ENCODE peak calls at places on chromosomes 1 and 21, in six cellular contexts. H, X, Z, C, L and I are unnamed samples.

GRCh38 chr1:37035828-37036666 is 1.7 kb upstream of the GRIK3 start:
- DNase-seq in H (no peak), X (peak; percentile 47), Z (peak; percentile 75), C (no peak), L (no peak), I (no peak)

GRCh38 chr1:40096646-40096976 is 441 bp downstream of the PPT1 start:
- DNase-seq in H (no peak), X (no peak), Z (no peak), C (peak; percentile 13), L (no peak), I (no peak)

GRCh38 chr21:28336299-28336698 is 656.4 kb downstream of the LTN1 start:
- DNase-seq in H (no peak), X (no peak), Z (no peak), C (no peak), L (peak; percentile 16), I (peak; percentile 36)

GRCh38 chr1:83998599-83999315 is at the start of gene TTLL7:
- DNase-seq in H (no peak), X (peak; percentile 79), Z (peak; percentile 92), C (no peak), L (peak; percentile 10), I (peak; percentile 66)

GRCh38 chr1:152397474-152397873 is 16.6 kb downstream of the CRNN start:
- DNase-seq in H (peak; percentile 32), X (no peak), Z (no peak), C (no peak), L (peak; percentile 4), I (no peak)

GRCh38 chr1:212853658-212854057 is 4.4 kb upstream of the FLVCR1 start:
- DNase-seq in H (no peak), X (no peak), Z (no peak), C (no peak), L (no peak), I (no peak)

GRCh38 chr1:36924282-36924791 is 110.0 kb downstream of the GRIK3 start:
- DNase-seq in H (no peak), X (peak; percentile 63), Z (peak; percentile 94), C (no peak), L (peak; percentile 18), I (peak; percentile 77)

GRCh38 chr1:239233626-239234025 is 152.7 kb upstream of the CHRM3 start:
- DNase-seq in H (no peak), X (no peak), Z (no peak), C (no peak), L (no peak), I (no peak)

GRCh38 chr1:92975551-92976232 is 14.4 kb upstream of the DIPK1A start:
- DNase-seq in H (no peak), X (no peak), Z (no peak), C (peak; percentile 97), L (no peak), I (no peak)
- TF ChIP-seq ZNF274 in H (no peak), X (no peak), Z (no peak), C (no peak), L (no peak), I (no peak)

GRCh38 chr1:50416150-50416527 is 7.1 kb downstream of the DMRTA2 start:
- DNase-seq in H (no peak), X (peak; percentile 12), Z (peak; percentile 64), C (no peak), L (no peak), I (no peak)

GRCh38 chr1:50416553-50417453 is 6.4 kb downstream of the DMRTA2 start:
- DNase-seq in H (no peak), X (peak; percentile 12), Z (peak; percentile 81), C (no peak), L (no peak), I (no peak)

GRCh38 chr1:50412813-50413476 is 10.3 kb downstream of the DMRTA2 start:
- DNase-seq in H (no peak), X (no peak), Z (no peak), C (no peak), L (no peak), I (no peak)

GRCh38 chr1:50415235-50416149 is 7.8 kb downstream of the DMRTA2 start:
- DNase-seq in H (no peak), X (peak; percentile 8), Z (peak; percentile 64), C (no peak), L (no peak), I (no peak)

GRCh38 chr1:50414853-50415234 is 8.4 kb downstream of the DMRTA2 start:
- DNase-seq in H (no peak), X (no peak), Z (no peak), C (no peak), L (no peak), I (no peak)
- H3K27me3 ChIP-seq in H (no peaks in the 10 kb centered on the region), X (peaks cover 50% of the 10 kb centered on the region), Z (peaks cover 71% of the 10 kb centered on the region), C (peaks cover 12% of the 10 kb centered on the region), L (peaks cover 14% of the 10 kb centered on the region), I (peaks cover 98% of the 10 kb centered on the region)

GRCh38 chr1:33220701-33221384 is 35.4 kb upstream of the ZNF362 start:
- DNase-seq in H (peak; percentile 28), X (no peak), Z (no peak), C (no peak), L (no peak), I (no peak)
- H3K9ac ChIP-seq in H (peak overlapping the region; percentile 49), X (no peak overlapping the region), Z (no peak overlapping the region), C (no peak overlapping the region), L (no peak overlapping the region), I (no peak overlapping the region)

GRCh38 chr1:32741067-32741416 is 38.5 kb upstream of the SYNC start:
- DNase-seq in H (no peak), X (no peak), Z (no peak), C (no peak), L (no peak), I (no peak)

GRCh38 chr1:32741417-32742131 is 39.0 kb upstream of the SYNC start:
- DNase-seq in H (no peak), X (peak; percentile 91), Z (peak; percentile 71), C (no peak), L (no peak), I (no peak)

GRCh38 chr1:32733573-32734321 is 31.2 kb upstream of the SYNC start:
- DNase-seq in H (no peak), X (no peak), Z (no peak), C (no peak), L (peak; percentile 61), I (no peak)

GRCh38 chr1:32742132-32742947 is 39.8 kb upstream of the SYNC start:
- DNase-seq in H (no peak), X (peak; percentile 51), Z (peak; percentile 76), C (no peak), L (peak; percentile 48), I (no peak)

DNA sequence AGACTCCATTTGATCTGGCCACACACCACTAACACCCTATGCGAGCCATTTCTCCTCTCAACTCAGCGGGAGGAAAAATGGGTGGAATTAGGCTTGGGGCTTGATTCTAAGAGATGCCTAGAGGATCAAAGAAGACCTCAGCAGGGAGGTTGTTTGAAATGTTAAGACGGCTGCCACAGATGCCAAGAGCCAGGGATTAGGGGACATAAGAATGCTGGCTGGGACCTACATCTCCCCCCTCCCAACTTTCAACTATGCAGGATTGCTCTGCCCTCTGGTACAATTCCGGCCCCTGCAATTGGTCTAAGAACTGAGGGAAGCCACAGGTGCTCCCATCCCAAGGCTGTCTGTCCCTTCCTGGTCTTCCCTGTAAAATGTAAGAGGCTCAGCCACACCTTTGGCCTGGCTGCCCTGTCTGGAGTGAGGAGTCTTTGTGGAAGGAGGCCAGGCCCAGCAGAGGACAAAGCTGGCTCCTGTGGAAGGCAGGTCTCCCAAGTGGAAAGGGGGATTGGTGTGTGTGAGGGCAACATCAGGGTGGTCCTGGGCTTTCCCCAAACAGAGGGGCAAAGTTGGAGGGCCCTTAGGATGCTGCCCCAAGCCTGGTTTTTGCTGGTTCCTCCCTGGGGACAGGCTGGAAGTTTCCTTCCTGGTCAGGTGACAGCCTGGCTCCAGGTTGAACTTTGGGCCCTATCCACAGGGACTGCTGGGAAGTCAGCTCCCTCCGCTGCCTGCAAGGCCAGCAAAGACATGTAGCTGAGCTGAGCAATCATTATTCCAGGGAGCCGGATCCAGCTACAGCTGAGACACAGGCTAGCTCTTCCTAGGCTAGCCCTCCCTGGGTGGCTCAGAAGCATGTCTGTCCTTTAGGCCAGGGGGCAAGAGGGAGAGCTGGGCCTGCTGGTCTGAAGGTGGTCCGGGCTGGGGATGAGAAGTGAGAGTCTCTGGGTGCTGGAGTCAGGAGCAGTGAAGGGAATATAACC is 34.5 kb upstream of the SYNC start:
- DNase-seq in H (no peak), X (no peak), Z (no peak), C (no peak), L (peak; percentile 85), I (peak; percentile 99)
- TF ChIP-seq ZNF274 in H (no peak), X (no peak), Z (no peak), C (no peak), L (no peak), I (no peak)

DNA sequence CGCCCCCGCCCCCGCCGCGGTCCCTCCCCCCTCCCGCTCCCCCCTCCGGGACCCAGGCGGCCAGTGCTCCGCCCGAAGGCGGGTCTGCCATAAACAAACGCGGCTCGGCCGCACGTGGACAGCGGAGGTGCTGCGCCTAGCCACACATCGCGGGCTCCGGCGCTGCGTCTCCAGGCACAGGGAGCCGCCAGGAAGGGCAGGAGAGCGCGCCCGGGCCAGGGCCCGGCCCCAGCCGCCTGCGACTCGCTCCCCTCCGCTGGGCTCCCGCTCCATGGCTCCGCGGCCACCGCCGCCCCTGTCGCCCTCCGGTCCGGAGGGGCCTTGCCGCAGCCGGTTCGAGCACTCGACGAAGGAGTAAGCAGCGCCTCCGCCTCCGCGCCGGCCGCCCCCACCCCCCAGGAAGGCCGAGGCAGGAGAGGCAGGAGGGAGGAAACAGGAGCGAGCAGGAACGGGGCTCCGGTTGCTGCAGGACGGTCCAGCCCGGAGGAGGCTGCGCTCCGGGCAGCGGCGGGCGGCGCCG is at the start of gene SIM2:
- DNase-seq in H (peak; percentile 46), X (no peak), Z (no peak), C (no peak), L (no peak), I (no peak)
- H3K27me3 ChIP-seq in H (no peaks in the 10 kb centered on the region), X (peaks cover 75% of the 10 kb centered on the region), Z (peaks cover 100% of the 10 kb centered on the region), C (peaks cover 39% of the 10 kb centered on the region), L (peaks cover 10% of the 10 kb centered on the region), I (peaks cover 99% of the 10 kb centered on the region)

DNA sequence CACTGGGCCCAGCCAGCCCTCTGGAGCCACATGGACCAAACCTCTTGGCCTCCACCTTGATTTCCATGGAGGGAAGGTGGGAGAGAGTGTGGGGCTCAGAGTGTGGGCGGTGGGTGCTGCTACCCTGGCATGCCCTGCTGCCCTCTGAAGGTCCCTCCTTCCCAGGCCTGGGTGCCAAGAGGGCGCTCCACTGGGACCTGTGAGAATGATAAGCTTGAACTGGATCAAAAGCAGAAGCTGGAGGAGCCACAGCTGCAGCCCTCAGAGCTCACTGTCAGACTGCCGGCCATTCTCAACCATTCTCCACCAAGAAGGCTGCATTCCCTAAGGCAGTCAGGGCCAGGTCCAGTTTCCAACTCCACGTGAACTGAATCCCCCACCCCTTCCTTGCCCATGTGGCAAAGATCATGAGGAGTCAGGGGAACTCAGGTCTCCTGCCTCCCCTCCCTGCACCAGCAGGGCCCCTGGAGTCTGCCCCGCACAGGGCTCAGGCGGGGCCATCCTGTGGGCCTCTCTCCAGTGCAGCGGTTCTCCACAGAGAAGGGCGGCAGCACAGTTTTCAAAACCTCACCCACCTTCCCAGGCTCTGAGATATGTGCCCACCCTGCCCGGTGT is 19.5 kb downstream of the SLC1A7 start:
- DNase-seq in H (no peak), X (no peak), Z (no peak), C (no peak), L (no peak), I (no peak)
- H3K9ac ChIP-seq in H (no peak overlapping the region), X (no peak overlapping the region), Z (no peak overlapping the region), C (no peak overlapping the region), L (no peak overlapping the region), I (peak overlapping the region; percentile 50)

GRCh38 chr1:59903136-59903754 is 23.3 kb downstream of the CYP2J2 start:
- DNase-seq in H (peak; percentile 27), X (peak; percentile 14), Z (peak; percentile 52), C (no peak), L (peak; percentile 32), I (peak; percentile 32)
- TF ChIP-seq ZNF274 in H (no peak), X (no peak), Z (no peak), C (no peak), L (no peak), I (no peak)